ENCODE peak calls at places on chromosomes 6 and 20, in nine cellular contexts. L, H, I, V, W, K, Q, Z and C are unnamed samples.

GRCh38 chr6:151322570-151322969 is 68.8 kb downstream of the ZBTB2 start:
- DNase-seq in L (no peak), H (no peak), I (no peak), V (no peak), W (no peak), K (no peak), Q (no peak), Z (no peak), C (no peak)

GRCh38 chr6:106820412-106820852 is 154.1 kb downstream of the CD24 start:
- DNase-seq in L (no peak), H (no peak), I (no peak), V (no peak), W (no peak), K (no peak), Q (no peak), Z (peak; percentile 19), C (no peak)

GRCh38 chr6:33833599-33833998 is 29.8 kb upstream of the MLN start:
- DNase-seq in L (no peak), H (no peak), I (no peak), V (no peak), W (no peak), K (no peak), Q (no peak), Z (no peak), C (no peak)

GRCh38 chr20:44496976-44497375 is 21.3 kb downstream of the TTPAL start:
- DNase-seq in L (peak; percentile 18), H (no peak), I (no peak), V (no peak), W (no peak), K (no peak), Q (no peak), Z (peak; percentile 69), C (no peak)

GRCh38 chr20:51493346-51493791 is 49.1 kb downstream of the NFATC2 start:
- DNase-seq in L (no peak), H (no peak), I (no peak), V (no peak), W (no peak), K (no peak), Q (no peak), Z (no peak), C (no peak)

GRCh38 chr20:44247676-44248419 is 740 bp downstream of the GDAP1L1 start:
- DNase-seq in L (no peak), H (peak; percentile 7), I (no peak), V (peak; percentile 21), W (no peak), K (no peak), Q (no peak), Z (peak; percentile 32), C (peak; percentile 9)

GRCh38 chr6:89520730-89521129 is 87.8 kb downstream of the ANKRD6 start:
- DNase-seq in L (no peak), H (no peak), I (no peak), V (no peak), W (no peak), K (no peak), Q (no peak), Z (no peak), C (no peak)

GRCh38 chr6:97394160-97394748 is 111.2 kb upstream of the MMS22L start:
- DNase-seq in L (peak; percentile 1), H (peak; percentile 7), I (peak; percentile 7), V (peak; percentile 70), W (peak; percentile 24), K (no peak), Q (peak; percentile 7), Z (peak; percentile 75), C (peak; percentile 79)

GRCh38 chr6:34934516-34934915 is 45.5 kb downstream of the ANKS1A start:
- DNase-seq in L (no peak), H (no peak), I (no peak), V (peak; percentile 38), W (no peak), K (no peak), Q (no peak), Z (peak; percentile 97), C (no peak)

GRCh38 chr6:126716826-126717514 is 377.1 kb downstream of the CENPW start:
- DNase-seq in L (no peak), H (no peak), I (no peak), V (no peak), W (no peak), K (no peak), Q (no peak), Z (no peak), C (no peak)

GRCh38 chr6:165417298-165417865 is 108.0 kb upstream of the C6orf118 start:
- DNase-seq in L (no peak), H (no peak), I (no peak), V (no peak), W (no peak), K (no peak), Q (no peak), Z (no peak), C (no peak)

GRCh38 chr6:80304014-80304413 is 197.5 kb downstream of the BCKDHB start:
- DNase-seq in L (no peak), H (no peak), I (no peak), V (no peak), W (no peak), K (no peak), Q (no peak), Z (peak; percentile 17), C (no peak)